ENCODE peak calls at places on chromosomes 13 and 19, in five cellular contexts. One of them, this sample, is unnamed.

GRCh38 chr19:48190288-48191284 is 20.1 kb downstream of the ZSWIM9 start:
- DNase-seq in tibial artery: peak; percentile 10
- DNase-seq in fibroblast of lung: peak; percentile 56
- DNase-seq in esophagus squamous epithelium: no peak
- DNase-seq in tibial nerve: no peak
- DNase-seq in this sample: peak; percentile 55

GRCh38 chr19:543912-544608 is at the start of gene GZMM:
- DNase-seq in tibial artery: no peak
- DNase-seq in fibroblast of lung: no peak
- DNase-seq in esophagus squamous epithelium: no peak
- DNase-seq in tibial nerve: no peak
- DNase-seq in this sample: no peak

GRCh38 chr19:55537741-55538111 is 793 bp upstream of the SBK2 start:
- DNase-seq in tibial artery: no peak
- DNase-seq in fibroblast of lung: no peak
- DNase-seq in esophagus squamous epithelium: no peak
- DNase-seq in tibial nerve: no peak
- DNase-seq in this sample: no peak

GRCh38 chr13:45728759-45729158 is 26.6 kb downstream of the CBY2 start:
- DNase-seq in tibial artery: no peak
- DNase-seq in fibroblast of lung: no peak
- DNase-seq in esophagus squamous epithelium: no peak
- DNase-seq in tibial nerve: no peak
- DNase-seq in this sample: no peak

GRCh38 chr13:99258210-99258860 is at the start of gene GPR18:
- DNase-seq in tibial artery: no peak
- DNase-seq in fibroblast of lung: peak; percentile 12
- DNase-seq in esophagus squamous epithelium: no peak
- DNase-seq in tibial nerve: no peak
- DNase-seq in this sample: peak; percentile 48

GRCh38 chr13:73321039-73321438 is 262.2 kb downstream of the KLF5 start:
- DNase-seq in tibial artery: no peak
- DNase-seq in fibroblast of lung: no peak
- DNase-seq in esophagus squamous epithelium: no peak
- DNase-seq in tibial nerve: no peak
- DNase-seq in this sample: no peak

GRCh38 chr19:1181606-1182005 is 7.5 kb upstream of the SBNO2 start:
- DNase-seq in tibial artery: no peak
- DNase-seq in fibroblast of lung: no peak
- DNase-seq in esophagus squamous epithelium: no peak
- DNase-seq in tibial nerve: no peak
- DNase-seq in this sample: no peak

GRCh38 chr19:14476663-14477401 is 1.7 kb upstream of the PTGER1 start:
- DNase-seq in tibial artery: no peak
- DNase-seq in fibroblast of lung: peak; percentile 92
- DNase-seq in esophagus squamous epithelium: no peak
- DNase-seq in tibial nerve: no peak
- DNase-seq in this sample: peak; percentile 13

GRCh38 chr19:2014731-2015610 is 543 bp downstream of the BTBD2 start:
- DNase-seq in tibial artery: peak; percentile 79
- DNase-seq in fibroblast of lung: no peak
- DNase-seq in esophagus squamous epithelium: no peak
- DNase-seq in tibial nerve: no peak
- DNase-seq in this sample: peak; percentile 82

GRCh38 chr19:14566712-14567077 is 5.2 kb downstream of the NDUFB7 start:
- DNase-seq in tibial artery: no peak
- DNase-seq in fibroblast of lung: no peak
- DNase-seq in esophagus squamous epithelium: no peak
- DNase-seq in tibial nerve: no peak
- DNase-seq in this sample: no peak

GRCh38 chr19:48913114-48913513 is 13.0 kb downstream of the NUCB1 start:
- DNase-seq in tibial artery: no peak
- DNase-seq in fibroblast of lung: no peak
- DNase-seq in esophagus squamous epithelium: no peak
- DNase-seq in tibial nerve: no peak
- DNase-seq in this sample: no peak

GRCh38 chr13:89401209-89401810 is 1730.1 kb downstream of the SLITRK5 start:
- DNase-seq in tibial artery: no peak
- DNase-seq in fibroblast of lung: peak; percentile 87
- DNase-seq in esophagus squamous epithelium: no peak
- DNase-seq in tibial nerve: no peak
- DNase-seq in this sample: no peak

GRCh38 chr19:45881909-45882528 is 3.9 kb downstream of the IRF2BP1 start:
- DNase-seq in tibial artery: no peak
- DNase-seq in fibroblast of lung: no peak
- DNase-seq in esophagus squamous epithelium: no peak
- DNase-seq in tibial nerve: no peak
- DNase-seq in this sample: no peak

GRCh38 chr13:35891486-35891885 is 239.7 kb downstream of the DCLK1 start:
- DNase-seq in tibial artery: no peak
- DNase-seq in fibroblast of lung: no peak
- DNase-seq in esophagus squamous epithelium: no peak
- DNase-seq in tibial nerve: no peak
- DNase-seq in this sample: no peak

GRCh38 chr19:29539668-29540067 is 13.9 kb downstream of the VSTM2B start:
- DNase-seq in tibial artery: peak; percentile 38
- DNase-seq in fibroblast of lung: no peak
- DNase-seq in esophagus squamous epithelium: no peak
- DNase-seq in tibial nerve: no peak
- DNase-seq in this sample: no peak

GRCh38 chr19:53809518-53810186 is 14.5 kb downstream of the NLRP12 start:
- DNase-seq in tibial artery: no peak
- DNase-seq in fibroblast of lung: no peak
- DNase-seq in esophagus squamous epithelium: no peak
- DNase-seq in tibial nerve: no peak
- DNase-seq in this sample: no peak

GRCh38 chr19:48822514-48822913 is 11.7 kb upstream of the BCAT2 start:
- DNase-seq in tibial artery: no peak
- DNase-seq in fibroblast of lung: no peak
- DNase-seq in esophagus squamous epithelium: no peak
- DNase-seq in tibial nerve: no peak
- DNase-seq in this sample: no peak

GRCh38 chr13:102758842-102759241 is 14.7 kb downstream of the TEX30 start:
- DNase-seq in tibial artery: no peak
- DNase-seq in fibroblast of lung: no peak
- DNase-seq in esophagus squamous epithelium: no peak
- DNase-seq in tibial nerve: no peak
- DNase-seq in this sample: no peak

GRCh38 chr19:55549500-55550320 is 4.4 kb upstream of the SBK3 start:
- DNase-seq in tibial artery: no peak
- DNase-seq in fibroblast of lung: peak; percentile 90
- DNase-seq in esophagus squamous epithelium: no peak
- DNase-seq in tibial nerve: no peak
- DNase-seq in this sample: no peak

GRCh38 chr13:41812851-41813250 is 148.1 kb downstream of the VWA8 start:
- DNase-seq in tibial artery: no peak
- DNase-seq in fibroblast of lung: no peak
- DNase-seq in esophagus squamous epithelium: no peak
- DNase-seq in tibial nerve: no peak
- DNase-seq in this sample: peak; percentile 12

GRCh38 chr13:51193387-51193786 is 28.8 kb upstream of the FAM124A start:
- DNase-seq in tibial artery: no peak
- DNase-seq in fibroblast of lung: no peak
- DNase-seq in esophagus squamous epithelium: no peak
- DNase-seq in tibial nerve: no peak
- DNase-seq in this sample: no peak

GRCh38 chr13:112943309-112944125 is 25.5 kb upstream of the MCF2L start:
- DNase-seq in tibial artery: no peak
- DNase-seq in fibroblast of lung: peak; percentile 11
- DNase-seq in esophagus squamous epithelium: no peak
- DNase-seq in tibial nerve: no peak
- DNase-seq in this sample: peak; percentile 57

GRCh38 chr19:34265221-34265650 is 10.9 kb downstream of the GARRE1 start:
- DNase-seq in tibial artery: no peak
- DNase-seq in fibroblast of lung: no peak
- DNase-seq in esophagus squamous epithelium: no peak
- DNase-seq in tibial nerve: no peak
- DNase-seq in this sample: no peak

DNA sequence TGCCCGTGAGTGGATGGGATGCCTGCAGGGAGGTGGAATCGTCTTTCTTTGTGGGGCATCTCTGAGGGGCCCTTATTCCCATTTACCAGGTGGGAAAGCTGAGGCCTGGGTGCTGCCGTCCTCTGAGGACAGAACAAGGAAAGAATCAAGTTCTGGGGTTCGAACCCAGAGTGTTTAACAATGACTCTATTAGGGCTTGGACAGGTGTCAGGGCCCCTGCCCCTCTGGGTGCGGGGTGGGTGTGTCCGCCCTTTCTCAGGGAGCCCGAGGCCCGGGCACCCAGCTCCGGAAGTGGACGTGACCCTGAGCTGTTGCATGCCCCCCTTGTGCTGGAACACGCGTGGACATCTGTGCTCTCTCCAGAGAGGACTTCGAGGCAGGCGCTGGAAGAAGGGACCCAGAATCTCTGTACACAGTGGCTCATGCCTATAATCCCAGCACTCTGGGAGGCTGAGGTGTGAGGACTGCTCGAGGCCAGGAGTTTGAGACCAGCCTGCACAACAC is 10.8 kb downstream of the NDUFA11 start:
- DNase-seq in tibial artery: no peak
- DNase-seq in fibroblast of lung: no peak
- DNase-seq in esophagus squamous epithelium: no peak
- DNase-seq in tibial nerve: no peak
- DNase-seq in this sample: no peak
- TF ChIP-seq CTCF in tibial artery: no peak
- TF ChIP-seq CTCF in fibroblast of lung: no peak
- TF ChIP-seq CTCF in esophagus squamous epithelium: no peak
- TF ChIP-seq CTCF in tibial nerve: peak; percentile 4
- TF ChIP-seq CTCF in this sample: no peak

DNA sequence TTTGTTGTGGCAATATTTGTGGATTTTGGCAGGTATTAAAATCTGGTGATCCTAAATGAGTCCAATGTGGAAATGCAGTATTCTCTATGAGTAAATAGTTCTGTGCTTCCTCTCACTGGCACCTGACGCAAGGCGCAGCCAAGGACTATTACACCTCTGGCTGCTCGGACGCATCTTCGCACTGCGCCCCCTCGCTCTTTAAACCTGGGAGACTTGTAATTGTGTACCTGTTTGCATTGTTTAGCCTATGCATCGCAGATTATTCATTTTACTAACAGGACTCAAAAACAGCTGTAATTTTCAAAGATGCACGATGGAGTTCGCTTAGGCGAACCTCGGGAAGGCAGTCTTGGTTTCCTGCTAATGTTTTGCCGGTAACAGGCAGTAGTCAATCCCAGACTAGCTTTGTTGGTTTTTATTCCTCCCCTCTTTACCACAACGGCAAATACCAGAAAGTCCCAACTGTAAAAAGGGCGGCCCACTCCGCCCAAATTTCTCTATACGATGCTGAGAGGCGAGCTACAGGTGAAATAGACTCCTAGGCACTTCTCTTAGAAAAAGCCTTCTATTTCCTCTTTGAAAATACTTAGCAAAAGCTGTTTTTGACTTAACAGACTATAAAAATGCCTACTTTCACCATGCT is 113.3 kb downstream of the KCNRG start:
- DNase-seq in tibial artery: no peak
- DNase-seq in fibroblast of lung: no peak
- DNase-seq in esophagus squamous epithelium: no peak
- DNase-seq in tibial nerve: no peak
- DNase-seq in this sample: peak; percentile 52
- TF ChIP-seq CTCF in tibial artery: no peak
- TF ChIP-seq CTCF in fibroblast of lung: no peak
- TF ChIP-seq CTCF in esophagus squamous epithelium: no peak
- TF ChIP-seq CTCF in tibial nerve: no peak
- TF ChIP-seq CTCF in this sample: no peak

GRCh38 chr19:5395541-5395940 is 54.9 kb upstream of the PTPRS start:
- DNase-seq in tibial artery: no peak
- DNase-seq in fibroblast of lung: no peak
- DNase-seq in esophagus squamous epithelium: no peak
- DNase-seq in tibial nerve: no peak
- DNase-seq in this sample: no peak

GRCh38 chr19:5395996-5396939 is 55.7 kb upstream of the PTPRS start:
- DNase-seq in tibial artery: no peak
- DNase-seq in fibroblast of lung: no peak
- DNase-seq in esophagus squamous epithelium: no peak
- DNase-seq in tibial nerve: no peak
- DNase-seq in this sample: no peak

GRCh38 chr19:5398693-5399057 is 56.5 kb upstream of the ZNRF4 start:
- DNase-seq in tibial artery: no peak
- DNase-seq in fibroblast of lung: no peak
- DNase-seq in esophagus squamous epithelium: no peak
- DNase-seq in tibial nerve: no peak
- DNase-seq in this sample: no peak

GRCh38 chr19:5396963-5397362 is 56.4 kb upstream of the PTPRS start:
- DNase-seq in tibial artery: no peak
- DNase-seq in fibroblast of lung: no peak
- DNase-seq in esophagus squamous epithelium: no peak
- DNase-seq in tibial nerve: no peak
- DNase-seq in this sample: no peak

DNA sequence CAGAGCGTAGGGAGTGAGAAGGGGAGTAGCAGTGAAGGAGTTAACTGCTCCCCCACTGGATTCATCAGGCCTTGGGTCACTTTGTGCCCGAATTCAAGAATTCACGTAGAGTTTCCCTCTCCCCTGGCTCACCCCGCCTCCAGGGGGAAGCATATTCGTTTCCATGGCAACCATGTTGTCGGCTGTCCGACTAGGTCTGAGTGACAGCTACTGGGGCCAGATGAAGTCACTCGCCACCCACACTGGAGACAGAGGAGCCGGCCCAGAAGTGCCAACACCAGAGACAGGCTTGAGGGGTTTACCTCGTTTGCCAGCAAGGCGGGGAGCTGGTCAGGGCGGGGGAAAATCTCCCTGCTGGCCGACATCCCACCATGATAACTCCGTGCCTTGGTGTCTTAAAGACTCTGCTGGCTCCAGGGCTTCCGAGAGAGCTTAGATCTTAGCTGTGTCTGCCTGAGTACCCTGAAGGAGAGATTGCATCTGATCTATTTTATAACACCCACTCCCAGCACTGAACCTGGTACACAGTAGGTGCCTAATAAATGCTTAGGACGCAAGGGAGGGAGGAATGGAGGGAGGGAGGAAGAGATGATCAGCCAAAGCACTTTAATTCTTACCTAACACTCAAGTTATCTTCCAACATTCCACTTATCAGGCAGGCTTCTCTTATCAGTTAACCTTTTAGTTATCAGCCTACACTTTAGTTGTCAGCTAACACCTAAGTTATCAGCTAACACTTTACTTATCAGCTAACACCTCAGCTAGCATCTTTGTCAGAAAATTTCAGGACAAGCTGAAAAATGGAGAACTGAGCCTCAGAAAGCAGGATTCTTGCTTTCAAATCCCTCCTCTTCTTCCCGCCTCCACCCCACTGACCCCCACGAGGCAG is 57.2 kb upstream of the ZNRF4 start:
- DNase-seq in tibial artery: no peak
- DNase-seq in fibroblast of lung: no peak
- DNase-seq in esophagus squamous epithelium: no peak
- DNase-seq in tibial nerve: no peak
- DNase-seq in this sample: peak; percentile 56
- TF ChIP-seq CTCF in tibial artery: no peak
- TF ChIP-seq CTCF in fibroblast of lung: no peak
- TF ChIP-seq CTCF in esophagus squamous epithelium: no peak
- TF ChIP-seq CTCF in tibial nerve: no peak
- TF ChIP-seq CTCF in this sample: no peak

DNA sequence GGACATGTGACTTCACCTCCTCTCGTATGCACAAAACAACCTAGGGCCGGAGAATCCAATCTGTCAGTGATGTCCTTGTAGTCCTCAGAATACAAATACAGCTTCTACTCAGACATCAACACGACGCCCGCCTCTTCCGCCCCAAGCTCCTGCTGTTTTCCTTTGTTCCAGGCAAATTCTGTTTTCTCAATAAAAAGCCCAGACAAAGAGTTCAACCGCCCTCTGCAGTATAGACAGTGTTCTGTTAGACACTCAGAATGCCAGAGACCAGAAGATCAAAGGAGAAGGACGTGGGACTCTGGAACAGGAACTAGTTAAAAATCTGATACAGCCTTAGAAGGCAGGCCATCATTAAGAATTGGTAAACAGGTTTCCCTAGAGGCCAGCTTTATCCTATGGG is 42.0 kb upstream of the GGACT start:
- DNase-seq in tibial artery: no peak
- DNase-seq in fibroblast of lung: no peak
- DNase-seq in esophagus squamous epithelium: no peak
- DNase-seq in tibial nerve: no peak
- DNase-seq in this sample: no peak
- TF ChIP-seq CTCF in tibial artery: no peak
- TF ChIP-seq CTCF in fibroblast of lung: no peak
- TF ChIP-seq CTCF in esophagus squamous epithelium: no peak
- TF ChIP-seq CTCF in tibial nerve: no peak
- TF ChIP-seq CTCF in this sample: no peak